ENCODE peak calls at places on chromosome 5, in eight cellular contexts. A, B, I, G, D, N, C and R are unnamed samples.

GRCh38 chr5:159916841-159917761 is 819 bp downstream of the ADRA1B start:
- DNase-seq in D (no peak), N (no peak), A (no peak), B (no peak), G (no peak), C (no peak), I (no peak), R (no peak)

GRCh38 chr5:30959238-30959637 is 234.2 kb upstream of the CDH6 start:
- DNase-seq in N (no peak), I (no peak), G (no peak), A (no peak), D (no peak), C (no peak), B (peak), R (no peak)

GRCh38 chr5:122721127-122721526 is 53.8 kb upstream of the SNX2 start:
- DNase-seq in I (no peak), A (no peak), N (no peak), D (no peak), G (no peak), C (no peak), B (no peak), R (no peak)

GRCh38 chr5:94442971-94443370 is 175.4 kb downstream of the KIAA0825 start:
- DNase-seq in A (no peak), C (no peak), G (no peak), D (no peak), B (no peak), N (no peak), I (no peak), R (no peak)

GRCh38 chr5:154753792-154754191 is 1.4 kb upstream of the LARP1 start:
- DNase-seq in D (no peak), C (peak), G (no peak), N (no peak), A (no peak), I (no peak), B (peak), R (no peak)

GRCh38 chr5:142491260-142491659 is 166.4 kb upstream of the SPRY4 start:
- DNase-seq in D (no peak), G (no peak), N (no peak), B (no peak), A (no peak), C (no peak), I (no peak), R (peak)

GRCh38 chr5:107554776-107555424 is 115.8 kb downstream of the EFNA5 start:
- DNase-seq in I (no peak), N (no peak), D (no peak), A (no peak), B (no peak), G (no peak), C (no peak), R (no peak)

GRCh38 chr5:118557103-118557805 is 431.1 kb downstream of the DTWD2 start:
- DNase-seq in G (no peak), B (no peak), N (no peak), D (no peak), I (no peak), C (peak), A (no peak), R (no peak)

GRCh38 chr5:76303917-76304316 is 99.2 kb upstream of the IQGAP2 start:
- DNase-seq in I (peak), A (peak), G (peak), C (no peak), N (peak), D (no peak), B (no peak), R (no peak)

GRCh38 chr5:133400120-133400519 is 212.2 kb downstream of the FSTL4 start:
- DNase-seq in A (no peak), B (no peak), C (no peak), N (no peak), G (no peak), D (no peak), I (no peak), R (no peak)

GRCh38 chr5:90866333-90866732 is 307.7 kb downstream of the ADGRV1 start:
- DNase-seq in B (peak), G (peak), N (no peak), D (no peak), A (no peak), C (no peak), I (no peak), R (no peak)

GRCh38 chr5:39052141-39052540 is 22.1 kb downstream of the RICTOR start:
- DNase-seq in C (no peak), I (no peak), N (no peak), A (no peak), D (no peak), G (no peak), B (no peak), R (no peak)

GRCh38 chr5:32138839-32139493 is 35.2 kb downstream of the GOLPH3 start:
- DNase-seq in I (no peak), C (no peak), N (no peak), D (no peak), B (no peak), G (no peak), A (peak), R (no peak)

GRCh38 chr5:159210306-159210722 is 961 bp upstream of the RNF145 start:
- DNase-seq in N (no peak), D (no peak), B (no peak), I (no peak), A (no peak), C (no peak), G (no peak), R (no peak)

GRCh38 chr5:137666901-137667300 is 69.0 kb downstream of the KLHL3 start:
- DNase-seq in N (no peak), I (no peak), G (no peak), C (no peak), A (no peak), B (no peak), D (no peak), R (no peak)

GRCh38 chr5:68656936-68657857 is 436.6 kb upstream of the SLC30A5 start:
- DNase-seq in G (peak), B (no peak), N (no peak), I (no peak), C (no peak), D (no peak), A (no peak), R (no peak)

GRCh38 chr5:116575635-116576042 is 1.0 kb upstream of the SEMA6A start:
- DNase-seq in I (no peak), C (no peak), A (no peak), G (no peak), N (no peak), B (no peak), D (no peak), R (peak)

GRCh38 chr5:5014836-5015235 is 125.3 kb upstream of the ADAMTS16 start:
- DNase-seq in D (no peak), A (no peak), G (peak), N (no peak), B (peak), C (peak), I (no peak), R (no peak)

GRCh38 chr5:40405230-40405629 is 274.5 kb upstream of the PTGER4 start:
- DNase-seq in D (no peak), B (no peak), C (no peak), N (no peak), A (no peak), G (no peak), I (no peak), R (no peak)

GRCh38 chr5:113204525-113205161 is 228.0 kb downstream of the DCP2 start:
- DNase-seq in B (no peak), G (no peak), A (no peak), N (no peak), C (no peak), D (no peak), I (no peak), R (peak)

GRCh38 chr5:142826741-142827492 is 56.7 kb downstream of the ARHGAP26 start:
- DNase-seq in A (peak), I (no peak), N (no peak), D (peak), B (peak), G (no peak), C (no peak), R (no peak)

GRCh38 chr5:136202800-136203199 is 9.8 kb upstream of the SMIM32 start:
- DNase-seq in N (no peak), I (no peak), D (peak), C (no peak), G (peak), A (no peak), B (no peak), R (no peak)

GRCh38 chr5:88748670-88749069 is 134.3 kb downstream of the MEF2C start:
- DNase-seq in I (no peak), B (no peak), D (no peak), C (no peak), N (no peak), A (no peak), G (no peak), R (no peak)

GRCh38 chr5:128546658-128547281 is 8.7 kb upstream of the FBN2 start:
- DNase-seq in C (no peak), I (no peak), D (no peak), N (no peak), B (no peak), G (no peak), A (no peak), R (no peak)

GRCh38 chr5:166768536-166768935 is 1522.9 kb upstream of the WWC1 start:
- DNase-seq in G (no peak), I (no peak), N (no peak), A (no peak), B (no peak), C (no peak), D (no peak), R (no peak)

GRCh38 chr5:142674438-142675210 is 11.3 kb downstream of the FGF1 start:
- DNase-seq in I (no peak), A (no peak), D (no peak), C (peak), N (no peak), G (no peak), B (peak), R (no peak)

GRCh38 chr5:139994234-139994633 is 48.9 kb downstream of the NRG2 start:
- DNase-seq in I (no peak), N (no peak), B (no peak), A (no peak), D (no peak), C (no peak), G (no peak), R (no peak)

GRCh38 chr5:160054831-160055230 is 45.9 kb downstream of the TTC1 start:
- DNase-seq in D (peak), A (no peak), N (no peak), B (peak), G (no peak), I (no peak), C (no peak), R (no peak)

GRCh38 chr5:57504357-57504756 is 21.7 kb upstream of the ACTBL2 start:
- DNase-seq in G (no peak), N (no peak), D (no peak), A (no peak), I (no peak), C (no peak), B (no peak), R (no peak)

GRCh38 chr5:164809831-164810230 is 1304.4 kb downstream of the MAT2B start:
- DNase-seq in G (no peak), C (no peak), B (no peak), D (no peak), I (no peak), A (no peak), N (no peak), R (no peak)

GRCh38 chr5:17192191-17192590 is 25.2 kb upstream of the BASP1 start:
- DNase-seq in B (no peak), D (peak), G (no peak), C (no peak), N (no peak), A (no peak), I (no peak), R (no peak)

GRCh38 chr5:155729684-155730059 is 597.3 kb upstream of the SGCD start:
- DNase-seq in G (peak), N (no peak), B (no peak), C (no peak), I (no peak), A (no peak), D (no peak), R (peak)

GRCh38 chr5:149439899-149440655 is 61.0 kb upstream of the IL17B start:
- DNase-seq in D (peak), I (no peak), C (no peak), B (peak), G (peak), N (no peak), A (no peak), R (no peak)

GRCh38 chr5:141870871-141871270 is 7.3 kb downstream of the PCDH1 start:
- DNase-seq in C (no peak), G (no peak), D (no peak), A (no peak), I (no peak), N (no peak), B (no peak), R (no peak)

GRCh38 chr5:149549461-149550266 is 1.6 kb downstream of the CSNK1A1 start:
- DNase-seq in D (no peak), A (peak), C (no peak), G (peak), I (peak), B (peak), N (peak), R (peak)

GRCh38 chr5:157026789-157027424 is 32.0 kb downstream of the HAVCR1 start:
- DNase-seq in A (no peak), G (peak), D (no peak), C (no peak), B (peak), I (no peak), N (no peak), R (no peak)

GRCh38 chr5:56429110-56429561 is 196.0 kb upstream of the ANKRD55 start:
- DNase-seq in A (no peak), G (no peak), C (no peak), I (no peak), N (no peak), B (no peak), D (no peak), R (no peak)